ENCODE peak calls at places on chromosomes 6 and 20, in six cellular contexts. T is tibial artery, F is heart right ventricle, C is GM12878, R is HFFc6, O is Calu3. I is an unnamed sample.

GRCh38 chr6:81751388-81752083 is 945 bp downstream of the TENT5A start:
- DNase-seq in T (peak), R (peak), C (no peak), F (peak), O (peak), I (no peak)

GRCh38 chr6:111201155-111201554 is 113.9 kb downstream of the SLC16A10 start:
- DNase-seq in T (no peak), F (no peak), C (no peak), R (no peak), O (no peak), I (no peak)

GRCh38 chr20:32780749-32781402 is 18.7 kb downstream of the DNMT3B start:
- DNase-seq in O (no peak), F (no peak), T (no peak), R (no peak), C (no peak), I (no peak)

GRCh38 chr6:53263915-53264314 is 84.8 kb downstream of the ELOVL5 start:
- DNase-seq in F (no peak), O (no peak), R (peak), T (no peak), C (no peak), I (no peak)

GRCh38 chr6:14664616-14665315 is 547.2 kb downstream of the CD83 start:
- DNase-seq in O (no peak), F (no peak), R (peak), C (no peak), T (no peak), I (no peak)

GRCh38 chr6:25922301-25922700 is 8.2 kb downstream of the SLC17A2 start:
- DNase-seq in C (no peak), F (peak), O (no peak), T (no peak), R (no peak), I (no peak)

GRCh38 chr6:80547827-80548226 is 441.4 kb downstream of the BCKDHB start:
- DNase-seq in F (no peak), C (no peak), R (peak), T (no peak), O (no peak), I (no peak)

GRCh38 chr6:134628154-134628553 is 310.2 kb upstream of the SGK1 start:
- DNase-seq in F (no peak), O (no peak), R (no peak), T (no peak), C (no peak), I (no peak)

GRCh38 chr6:43851204-43851855 is 81.3 kb downstream of the VEGFA start:
- DNase-seq in C (no peak), O (peak), R (peak), T (no peak), F (no peak), I (no peak)

GRCh38 chr20:57794600-57795346 is 85.0 kb upstream of the PMEPA1 start:
- DNase-seq in T (no peak), O (no peak), R (peak), C (no peak), F (no peak), I (no peak)

GRCh38 chr6:120966321-120966720 is 368.0 kb downstream of the TBC1D32 start:
- DNase-seq in C (no peak), O (no peak), F (no peak), R (no peak), T (no peak), I (no peak)

GRCh38 chr6:170231496-170232185 is 59.2 kb downstream of the DLL1 start:
- DNase-seq in C (no peak), T (no peak), F (no peak), O (no peak), R (no peak), I (no peak)

GRCh38 chr20:41956316-41957050 is 338.3 kb upstream of the CHD6 start:
- DNase-seq in R (no peak), T (no peak), F (peak), O (peak), C (no peak), I (no peak)

GRCh38 chr6:25882066-25882496 is 8.0 kb upstream of the SLC17A3 start:
- DNase-seq in R (no peak), T (no peak), C (no peak), F (peak), O (no peak), I (no peak)

GRCh38 chr20:31711416-31712111 is 11.1 kb downstream of the BCL2L1 start:
- DNase-seq in F (no peak), O (no peak), R (no peak), C (no peak), T (no peak), I (no peak)

GRCh38 chr6:96789871-96790270 is 47.4 kb downstream of the GPR63 start:
- DNase-seq in R (no peak), C (no peak), T (no peak), F (no peak), O (no peak), I (no peak)

GRCh38 chr6:100370265-100370664 is 94.5 kb downstream of the SIM1 start:
- DNase-seq in C (no peak), F (no peak), O (no peak), R (no peak), T (no peak), I (no peak)

GRCh38 chr6:4664117-4664626 is 112.0 kb upstream of the CDYL start:
- DNase-seq in O (no peak), F (peak), T (peak), C (no peak), R (peak), I (no peak)

GRCh38 chr20:53960586-53961386 is 109.6 kb downstream of the BCAS1 start:
- DNase-seq in R (no peak), O (no peak), F (no peak), T (no peak), C (no peak), I (no peak)

GRCh38 chr20:53958240-53958639 is 112.2 kb downstream of the BCAS1 start:
- DNase-seq in O (no peak), T (no peak), F (no peak), C (no peak), R (no peak), I (no peak)

GRCh38 chr20:53962388-53962787 is 108.0 kb downstream of the BCAS1 start:
- DNase-seq in F (no peak), T (no peak), C (no peak), R (no peak), O (no peak), I (no peak)

GRCh38 chr20:53961527-53961926 is 108.9 kb downstream of the BCAS1 start:
- DNase-seq in F (no peak), C (no peak), O (no peak), T (no peak), R (no peak), I (no peak)

DNA sequence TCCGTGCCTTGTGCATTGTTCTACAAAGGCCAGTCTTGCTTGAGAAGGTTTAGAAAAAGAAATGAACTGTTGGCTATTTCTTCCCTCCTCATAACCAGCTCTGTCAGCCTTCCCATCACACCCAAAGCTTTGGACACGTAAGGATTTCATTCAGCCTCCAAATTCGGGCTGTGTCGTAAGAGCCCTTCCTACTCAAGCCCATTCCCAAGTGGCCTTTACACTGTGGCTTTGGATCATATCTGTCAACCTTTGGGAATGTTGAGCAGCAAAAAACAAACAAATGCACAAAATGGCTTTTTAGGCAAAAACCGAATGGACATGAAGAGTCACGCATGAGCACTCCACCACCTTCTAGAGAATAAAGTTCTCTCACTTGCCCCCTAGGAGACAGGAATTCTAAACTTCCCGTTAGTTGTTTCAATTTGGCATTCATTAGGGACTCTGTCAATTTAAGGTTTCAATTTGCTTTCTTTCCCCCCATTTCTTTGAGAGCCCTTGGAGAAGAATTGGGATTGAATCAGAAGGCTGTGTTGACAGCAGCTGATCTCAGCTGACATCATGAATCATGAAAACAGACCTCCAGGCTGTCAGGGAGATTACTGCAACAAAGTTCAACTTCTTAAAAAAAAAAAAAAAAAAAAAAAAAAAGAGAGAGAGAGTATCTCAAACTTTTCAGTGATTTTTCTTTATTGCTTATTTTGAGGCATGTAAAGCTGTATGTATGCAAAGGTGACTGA is 110.4 kb downstream of the BCAS1 start:
- DNase-seq in R (no peak), F (no peak), O (no peak), C (no peak), T (peak), I (no peak)
- TF ChIP-seq CTCF in R (no peak), F (no peak), O (no peak), C (no peak), T (no peak), I (no peak)

DNA sequence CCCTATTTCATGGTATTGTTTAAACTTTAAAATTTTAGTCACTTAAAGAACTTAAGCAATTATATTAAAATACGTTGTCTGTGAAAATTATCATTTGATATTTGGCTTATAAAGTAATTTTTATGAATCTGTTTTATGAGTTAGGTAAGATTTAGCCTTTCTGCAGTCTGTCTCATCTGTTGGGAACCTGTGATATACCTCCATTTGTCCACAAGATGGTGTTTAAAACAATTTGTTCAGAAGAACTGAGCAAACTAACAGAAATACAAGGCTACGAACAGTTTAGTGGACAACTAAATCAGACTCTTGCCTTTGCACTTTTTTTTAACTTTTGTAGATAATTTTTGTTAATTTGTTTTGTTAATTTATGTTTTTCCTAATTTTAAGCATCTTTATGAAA is 92.4 kb downstream of the COL9A1 start:
- DNase-seq in C (no peak), O (no peak), F (no peak), R (no peak), T (no peak), I (no peak)
- TF ChIP-seq CTCF in C (peak), O (peak), F (peak), R (peak), T (no peak), I (peak)

GRCh38 chr6:106170030-106170791 is 84.1 kb downstream of the PRDM1 start:
- DNase-seq in F (no peak), C (no peak), T (no peak), O (no peak), R (no peak), I (no peak)
- TF ChIP-seq CTCF in F (no peak), C (no peak), T (no peak), O (no peak), R (no peak), I (no peak)

DNA sequence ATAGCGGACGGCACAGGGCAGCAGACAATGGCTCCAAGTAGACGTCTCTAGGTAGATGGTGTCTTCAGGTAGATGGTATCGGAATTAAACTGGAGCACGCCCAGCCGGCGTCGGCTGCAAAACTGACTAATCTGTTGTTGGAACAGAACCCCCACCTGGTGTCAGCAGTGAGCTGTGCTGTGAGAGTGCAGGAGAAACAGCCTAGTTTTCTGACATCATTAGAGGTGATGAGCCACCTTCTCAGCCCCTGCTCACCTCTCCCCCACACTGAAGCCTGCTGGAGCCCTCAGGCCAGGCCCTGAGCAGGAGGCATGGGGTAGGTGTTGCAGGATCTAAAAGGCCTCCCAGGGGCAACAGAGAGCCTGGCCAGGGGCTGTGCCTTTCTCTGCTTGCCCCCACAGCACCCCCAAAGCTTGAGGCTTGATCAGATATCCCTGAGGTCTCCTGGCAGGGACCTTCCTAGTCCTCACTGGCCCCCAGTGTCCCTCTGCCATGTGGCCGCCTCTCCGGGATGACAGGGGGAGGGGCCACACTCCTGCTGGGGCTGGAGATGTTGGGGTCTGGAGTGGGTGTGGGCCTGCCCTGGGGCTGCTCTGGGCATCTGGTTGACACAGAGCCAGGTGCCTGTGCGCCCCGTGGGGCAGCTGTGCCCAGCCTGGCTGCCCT is 6.9 kb upstream of the HELZ2 start:
- DNase-seq in F (no peak), C (no peak), O (peak), T (no peak), R (peak), I (peak)
- TF ChIP-seq CTCF in F (peak), C (peak), O (peak), T (no peak), R (peak), I (peak)

GRCh38 chr20:1209447-1210387 is 6.5 kb downstream of the C20orf202 start:
- DNase-seq in F (no peak), C (no peak), O (no peak), T (no peak), R (peak), I (no peak)
- TF ChIP-seq CTCF in F (no peak), C (peak), O (peak), T (no peak), R (peak), I (no peak)